ENCODE peak calls at places on chromosome 2, in eight cellular contexts. B, F, K, E, Y, U, D and H are unnamed samples.

GRCh38 chr2:84971799-84972790 is 1.1 kb downstream of the KCMF1 start:
- DNase-seq in B (peak), F (peak), K (no peak), E (no peak), Y (peak), U (peak), D (no peak), H (peak)

GRCh38 chr2:223967981-223968380 is 10.7 kb downstream of the MRPL44 start:
- DNase-seq in B (no peak), F (no peak), K (no peak), E (no peak), Y (no peak), U (no peak), D (no peak), H (no peak)

GRCh38 chr2:59019551-59020164 is 778.5 kb upstream of the FANCL start:
- DNase-seq in B (no peak), F (no peak), K (no peak), E (no peak), Y (no peak), U (no peak), D (no peak), H (no peak)

GRCh38 chr2:205698556-205699282 is 16.4 kb downstream of the NRP2 start:
- DNase-seq in B (no peak), F (no peak), K (no peak), E (no peak), Y (no peak), U (no peak), D (no peak), H (no peak)

GRCh38 chr2:230323385-230324106 is 3.4 kb upstream of the SP140L start:
- DNase-seq in B (peak), F (no peak), K (peak), E (no peak), Y (no peak), U (peak), D (peak), H (peak)

GRCh38 chr2:234211797-234212196 is 161.3 kb downstream of the SPP2 start:
- DNase-seq in B (no peak), F (no peak), K (no peak), E (no peak), Y (peak), U (no peak), D (no peak), H (no peak)

GRCh38 chr2:146985753-146986152 is 859.1 kb upstream of the ACVR2A start:
- DNase-seq in B (no peak), F (no peak), K (no peak), E (no peak), Y (no peak), U (no peak), D (no peak), H (no peak)

GRCh38 chr2:237943395-237944094 is 23.3 kb upstream of the UBE2F start:
- DNase-seq in B (no peak), F (no peak), K (no peak), E (no peak), Y (no peak), U (no peak), D (no peak), H (no peak)

GRCh38 chr2:147506889-147507288 is 337.9 kb upstream of the ACVR2A start:
- DNase-seq in B (no peak), F (no peak), K (no peak), E (no peak), Y (no peak), U (no peak), D (no peak), H (no peak)

GRCh38 chr2:233819884-233820765 is 34.2 kb downstream of the HJURP start:
- DNase-seq in B (no peak), F (no peak), K (no peak), E (no peak), Y (no peak), U (no peak), D (no peak), H (no peak)

GRCh38 chr2:20687260-20687772 is 20.4 kb downstream of the GDF7 start:
- DNase-seq in B (no peak), F (no peak), K (no peak), E (no peak), Y (no peak), U (no peak), D (no peak), H (no peak)

GRCh38 chr2:12284037-12284436 is 432.7 kb upstream of the TRIB2 start:
- DNase-seq in B (no peak), F (no peak), K (no peak), E (no peak), Y (no peak), U (no peak), D (no peak), H (no peak)

GRCh38 chr2:545228-545627 is 132.0 kb downstream of the TMEM18 start:
- DNase-seq in B (no peak), F (no peak), K (no peak), E (no peak), Y (no peak), U (no peak), D (no peak), H (no peak)

GRCh38 chr2:71784734-71785549 is 331.6 kb downstream of the DYSF start:
- DNase-seq in B (peak), F (no peak), K (peak), E (no peak), Y (no peak), U (peak), D (peak), H (no peak)

GRCh38 chr2:159711562-159712193 is 628 bp upstream of the MARCHF7 start:
- DNase-seq in B (no peak), F (no peak), K (no peak), E (no peak), Y (no peak), U (no peak), D (no peak), H (no peak)

GRCh38 chr2:88469202-88470114 is 17.0 kb upstream of the FOXI3 start:
- DNase-seq in B (no peak), F (no peak), K (no peak), E (no peak), Y (no peak), U (no peak), D (no peak), H (no peak)

GRCh38 chr2:173264603-173265366 is 89.9 kb upstream of the CDCA7 start:
- DNase-seq in B (no peak), F (no peak), K (no peak), E (no peak), Y (no peak), U (no peak), D (no peak), H (peak)

GRCh38 chr2:180291552-180292421 is 284.7 kb upstream of the CWC22 start:
- DNase-seq in B (peak), F (no peak), K (no peak), E (no peak), Y (no peak), U (no peak), D (peak), H (no peak)

GRCh38 chr2:200450288-200450687 is 59.6 kb downstream of the KCTD18 start:
- DNase-seq in B (no peak), F (no peak), K (no peak), E (no peak), Y (no peak), U (no peak), D (no peak), H (peak)

GRCh38 chr2:11505652-11506610 is 27.9 kb upstream of the GREB1 start:
- DNase-seq in B (no peak), F (no peak), K (peak), E (no peak), Y (no peak), U (no peak), D (peak), H (no peak)

GRCh38 chr2:168119519-168120141 is 127.8 kb downstream of the STK39 start:
- DNase-seq in B (peak), F (no peak), K (peak), E (no peak), Y (peak), U (no peak), D (peak), H (peak)

GRCh38 chr2:18194161-18194560 is 315.7 kb downstream of the KCNS3 start:
- DNase-seq in B (peak), F (no peak), K (no peak), E (no peak), Y (no peak), U (no peak), D (no peak), H (no peak)

GRCh38 chr2:166000401-166000800 is 46.8 kb upstream of the TTC21B start:
- DNase-seq in B (no peak), F (no peak), K (no peak), E (no peak), Y (no peak), U (no peak), D (no peak), H (no peak)

DNA sequence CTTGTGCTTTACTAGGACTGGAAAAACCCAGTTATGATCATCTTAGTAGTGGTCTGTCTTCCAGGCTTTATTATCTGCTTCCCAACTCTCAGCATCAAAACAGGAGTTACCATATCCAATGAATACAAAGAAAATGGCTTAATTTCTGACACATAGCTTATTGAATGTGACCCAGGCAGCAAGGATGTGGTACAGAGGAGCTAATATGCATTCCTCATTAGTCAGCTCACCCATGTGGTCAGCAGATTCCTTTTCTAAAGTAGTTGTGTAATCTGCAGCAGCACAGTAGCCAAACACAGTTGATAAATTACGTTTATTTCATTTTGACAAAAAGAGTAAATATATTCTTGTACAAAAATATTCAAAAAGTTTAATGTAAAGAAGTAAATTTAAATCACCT is 43.6 kb downstream of the TSPYL6 start:
- DNase-seq in B (no peak), F (no peak), K (peak), E (no peak), Y (no peak), U (no peak), D (no peak), H (peak)
- TF ChIP-seq MAX in B (no peak), F (no peak), K (no peak), E (no peak), Y (no peak), U (no peak), D (no peak), H (peak)

GRCh38 chr2:151776367-151776766 is 42.1 kb upstream of the NEB start:
- DNase-seq in B (no peak), F (no peak), K (no peak), E (no peak), Y (no peak), U (no peak), D (no peak), H (no peak)

GRCh38 chr2:151775057-151775740 is 40.9 kb upstream of the NEB start:
- DNase-seq in B (no peak), F (no peak), K (no peak), E (no peak), Y (no peak), U (no peak), D (no peak), H (no peak)

GRCh38 chr2:151777911-151778310 is 43.6 kb upstream of the NEB start:
- DNase-seq in B (no peak), F (no peak), K (no peak), E (no peak), Y (no peak), U (no peak), D (no peak), H (no peak)

GRCh38 chr2:151774506-151774905 is 40.2 kb upstream of the NEB start:
- DNase-seq in B (no peak), F (no peak), K (no peak), E (no peak), Y (peak), U (no peak), D (peak), H (no peak)

GRCh38 chr2:151777487-151777886 is 43.2 kb upstream of the NEB start:
- DNase-seq in B (peak), F (no peak), K (peak), E (no peak), Y (no peak), U (no peak), D (no peak), H (peak)
- TF ChIP-seq CTCF in B (no peak), F (no peak), K (peak), E (peak), Y (no peak), U (peak), D (peak), H (no peak)

DNA sequence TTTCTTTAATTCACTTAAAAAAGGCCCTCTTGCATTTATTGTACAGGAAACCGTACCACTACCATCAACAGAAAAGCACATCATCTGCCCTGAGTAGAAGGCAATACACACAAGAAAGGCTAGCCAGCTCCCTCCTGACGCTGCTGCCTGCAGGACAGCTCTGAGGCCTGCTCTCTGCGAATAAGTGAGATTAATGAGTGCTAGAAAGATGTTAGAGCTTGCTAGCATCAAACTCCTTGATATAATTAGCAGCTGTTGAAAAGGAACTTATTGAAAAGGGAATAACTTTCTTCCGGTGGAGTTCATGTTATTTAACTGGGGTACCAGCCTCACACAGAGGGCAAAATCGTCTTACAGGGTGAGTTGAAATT is 56.1 kb downstream of the INHBB start:
- DNase-seq in B (no peak), F (no peak), K (no peak), E (no peak), Y (no peak), U (no peak), D (no peak), H (no peak)
- TF ChIP-seq MAX in B (no peak), F (no peak), K (no peak), E (no peak), Y (no peak), U (no peak), D (no peak), H (no peak)

DNA sequence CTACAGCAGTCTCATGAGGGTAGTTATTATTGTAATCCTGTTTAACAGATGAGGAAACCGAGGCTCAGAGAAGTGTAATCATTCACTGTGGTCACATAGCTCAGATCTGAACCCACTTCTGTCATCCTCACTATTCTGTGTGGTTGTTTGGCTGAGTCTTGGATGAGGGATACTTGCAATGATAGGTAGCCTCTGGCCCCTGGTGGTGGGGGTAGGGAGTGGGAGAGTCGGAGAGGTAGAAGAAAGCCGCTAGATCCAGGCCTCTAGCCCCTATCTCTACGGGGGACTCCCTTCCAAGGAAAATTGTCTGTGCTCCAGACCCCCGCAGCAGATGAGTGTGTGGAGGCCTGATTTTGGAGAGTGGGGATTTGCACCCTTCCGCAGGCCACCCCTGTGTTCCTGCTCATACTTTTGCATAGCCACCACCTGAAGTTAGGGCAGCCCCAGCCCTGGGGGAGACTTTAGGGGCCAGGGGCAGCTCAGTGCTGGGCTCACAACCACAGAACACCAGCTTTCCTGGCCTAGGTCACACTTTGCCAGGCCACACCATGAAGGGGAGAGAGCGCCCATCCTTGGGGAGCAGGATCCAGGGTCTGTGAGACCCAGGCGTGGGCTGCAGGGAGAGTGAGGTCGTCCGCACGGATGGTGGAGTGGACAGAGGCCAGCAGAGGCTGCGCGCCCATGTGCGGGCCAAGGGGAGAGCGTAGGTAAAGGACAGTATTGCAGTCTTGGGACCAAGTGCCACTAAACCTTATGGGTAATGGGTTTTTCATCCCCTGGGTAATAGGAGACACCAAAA is 148.1 kb downstream of the GLI2 start:
- DNase-seq in B (no peak), F (no peak), K (no peak), E (no peak), Y (no peak), U (no peak), D (no peak), H (no peak)
- TF ChIP-seq CTCF in B (no peak), F (peak), K (peak), E (peak), Y (no peak), U (peak), D (peak), H (no peak)

DNA sequence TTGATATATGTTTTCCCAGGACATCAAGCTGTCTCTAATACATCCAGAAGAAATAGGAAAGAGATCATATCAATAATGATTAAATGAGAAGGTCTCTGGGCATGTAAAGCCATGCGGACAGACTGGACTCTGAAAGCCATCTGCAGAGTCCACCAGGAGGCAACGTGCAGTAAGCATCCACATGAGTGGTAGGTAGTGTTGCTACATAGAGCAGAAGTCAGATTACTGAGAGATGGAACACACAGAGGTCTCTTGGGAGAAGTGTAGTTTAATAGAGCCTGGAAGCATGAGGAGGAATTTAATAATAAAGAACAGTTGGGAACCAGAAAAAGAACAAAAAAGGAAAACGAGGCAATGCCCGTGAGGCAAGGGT is 758.1 kb upstream of the DDX18 start:
- DNase-seq in B (no peak), F (no peak), K (no peak), E (no peak), Y (no peak), U (no peak), D (no peak), H (no peak)
- TF ChIP-seq MAX in B (no peak), F (no peak), K (no peak), E (no peak), Y (no peak), U (no peak), D (no peak), H (no peak)